ENCODE peak calls at places on chromosomes 11 and 22, in five cellular contexts. One of them, this sample, is unnamed.

GRCh38 chr11:11464555-11464954 is 111.5 kb upstream of the CSNK2A3 start:
- DNase-seq in mesenchymal stem cell: no peak
- DNase-seq in H9: no peak
- DNase-seq in IMR-90: peak
- DNase-seq in neuronal stem cell: no peak
- DNase-seq in this sample: no peak

GRCh38 chr11:76169473-76169881 is 36.8 kb downstream of the WNT11 start:
- DNase-seq in neuronal stem cell: no peak
- DNase-seq in mesenchymal stem cell: no peak
- DNase-seq in IMR-90: no peak
- DNase-seq in H9: no peak
- DNase-seq in this sample: no peak

GRCh38 chr11:76330651-76331050 is 50.3 kb downstream of the THAP12 start:
- DNase-seq in H9: no peak
- DNase-seq in IMR-90: no peak
- DNase-seq in neuronal stem cell: no peak
- DNase-seq in mesenchymal stem cell: no peak
- DNase-seq in this sample: no peak

GRCh38 chr11:113728814-113729213 is 22.7 kb upstream of the TMPRSS5 start:
- DNase-seq in H9: no peak
- DNase-seq in IMR-90: no peak
- DNase-seq in mesenchymal stem cell: no peak
- DNase-seq in neuronal stem cell: no peak
- DNase-seq in this sample: peak

GRCh38 chr11:45089845-45090499 is 56.5 kb upstream of the PRDM11 start:
- DNase-seq in neuronal stem cell: no peak
- DNase-seq in mesenchymal stem cell: peak
- DNase-seq in H9: peak
- DNase-seq in IMR-90: peak
- DNase-seq in this sample: no peak

GRCh38 chr11:68264741-68265540 is 6.8 kb downstream of the C11orf24 start:
- DNase-seq in H9: peak
- DNase-seq in neuronal stem cell: no peak
- DNase-seq in mesenchymal stem cell: no peak
- DNase-seq in IMR-90: no peak
- DNase-seq in this sample: no peak

GRCh38 chr22:48106715-48107259 is 1344.3 kb downstream of the TBC1D22A start:
- DNase-seq in H9: no peak
- DNase-seq in IMR-90: no peak
- DNase-seq in mesenchymal stem cell: no peak
- DNase-seq in neuronal stem cell: no peak
- DNase-seq in this sample: no peak

GRCh38 chr22:49583341-49583740 is 244.3 kb downstream of the BRD1 start:
- DNase-seq in neuronal stem cell: no peak
- DNase-seq in mesenchymal stem cell: no peak
- DNase-seq in IMR-90: no peak
- DNase-seq in H9: no peak
- DNase-seq in this sample: no peak

GRCh38 chr11:19076744-19077589 is 16.4 kb upstream of the MRGPRX2 start:
- DNase-seq in H9: peak
- DNase-seq in IMR-90: peak
- DNase-seq in neuronal stem cell: peak
- DNase-seq in mesenchymal stem cell: peak
- DNase-seq in this sample: peak

GRCh38 chr11:11813288-11813962 is 28.3 kb upstream of the USP47 start:
- DNase-seq in H9: no peak
- DNase-seq in mesenchymal stem cell: peak
- DNase-seq in IMR-90: peak
- DNase-seq in neuronal stem cell: no peak
- DNase-seq in this sample: peak

GRCh38 chr22:47175761-47176359 is 413.4 kb downstream of the TBC1D22A start:
- DNase-seq in mesenchymal stem cell: no peak
- DNase-seq in H9: no peak
- DNase-seq in neuronal stem cell: no peak
- DNase-seq in IMR-90: no peak
- DNase-seq in this sample: no peak

GRCh38 chr11:12755510-12755909 is 81.3 kb downstream of the TEAD1 start:
- DNase-seq in H9: no peak
- DNase-seq in mesenchymal stem cell: peak
- DNase-seq in IMR-90: peak
- DNase-seq in neuronal stem cell: no peak
- DNase-seq in this sample: no peak

GRCh38 chr22:44587004-44587793 is 89.2 kb upstream of the RTL6 start:
- DNase-seq in neuronal stem cell: no peak
- DNase-seq in mesenchymal stem cell: no peak
- DNase-seq in H9: no peak
- DNase-seq in IMR-90: peak
- DNase-seq in this sample: peak

GRCh38 chr11:72824811-72825505 is 10.7 kb downstream of the ATG16L2 start:
- DNase-seq in H9: no peak
- DNase-seq in mesenchymal stem cell: no peak
- DNase-seq in neuronal stem cell: no peak
- DNase-seq in IMR-90: no peak
- DNase-seq in this sample: no peak

GRCh38 chr11:100855466-100856067 is 168.5 kb downstream of the ARHGAP42 start:
- DNase-seq in IMR-90: peak
- DNase-seq in mesenchymal stem cell: peak
- DNase-seq in H9: no peak
- DNase-seq in neuronal stem cell: no peak
- DNase-seq in this sample: no peak

GRCh38 chr11:12285811-12286222 is 91.6 kb upstream of the PARVA start:
- DNase-seq in IMR-90: peak
- DNase-seq in neuronal stem cell: no peak
- DNase-seq in H9: no peak
- DNase-seq in mesenchymal stem cell: peak
- DNase-seq in this sample: no peak

DNA sequence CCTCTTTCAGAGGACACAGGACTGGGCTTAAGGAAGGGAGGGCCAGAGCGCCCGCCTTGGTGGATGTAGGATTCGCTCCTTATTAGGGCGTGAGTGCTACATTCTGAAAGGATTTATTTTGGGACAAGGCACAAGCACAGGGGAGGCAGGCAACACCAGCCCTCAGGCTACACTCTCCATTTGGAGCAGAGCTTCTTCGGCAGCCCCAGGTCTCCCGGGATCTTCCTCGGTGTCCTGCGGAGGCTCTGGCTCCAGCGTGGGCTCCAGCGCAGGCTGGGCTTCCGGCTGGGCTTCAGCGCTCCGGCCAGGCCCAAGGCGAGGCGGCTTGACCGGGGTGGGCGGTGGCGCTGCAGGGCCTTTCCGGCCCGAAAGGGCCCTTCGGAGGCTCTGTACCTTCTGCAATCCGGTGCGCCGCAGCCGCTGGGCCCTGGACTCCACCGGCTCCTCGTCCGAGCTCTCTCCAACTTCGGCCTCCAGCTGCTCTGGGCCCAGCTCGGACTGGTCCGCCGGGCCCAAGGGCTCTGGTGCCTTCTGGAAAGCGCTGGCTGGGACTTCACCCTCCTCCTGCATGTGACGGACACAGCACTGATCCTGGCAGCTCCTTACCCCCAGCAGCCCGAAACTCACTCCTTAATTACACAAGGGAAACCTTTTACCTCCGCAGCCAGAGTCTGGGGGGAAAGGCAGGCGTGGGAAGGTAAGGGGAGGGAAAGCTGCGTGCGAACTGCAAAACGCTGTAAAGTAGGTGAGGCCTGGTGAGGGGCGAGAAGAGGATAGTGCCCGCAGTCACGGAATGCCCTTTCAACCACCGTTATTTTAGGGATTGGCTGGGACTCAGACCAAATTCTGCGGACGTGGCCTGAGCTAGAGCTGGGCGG is 1.1 kb downstream of the CAVIN3 start:
- DNase-seq in H9: peak
- DNase-seq in mesenchymal stem cell: no peak
- DNase-seq in IMR-90: peak
- DNase-seq in neuronal stem cell: no peak
- DNase-seq in this sample: peak
- H3K23ac ChIP-seq in H9: no peak
- H3K23ac ChIP-seq in mesenchymal stem cell: no peak
- H3K23ac ChIP-seq in IMR-90: peak
- H3K23ac ChIP-seq in neuronal stem cell: peak
- H3K23ac ChIP-seq in this sample: no peak

GRCh38 chr22:29621761-29622526 is 18.5 kb downstream of the NF2 start:
- DNase-seq in H9: no peak
- DNase-seq in mesenchymal stem cell: peak
- DNase-seq in neuronal stem cell: no peak
- DNase-seq in IMR-90: peak
- DNase-seq in this sample: peak
- H3K23ac ChIP-seq in H9: no peak
- H3K23ac ChIP-seq in mesenchymal stem cell: no peak
- H3K23ac ChIP-seq in neuronal stem cell: no peak
- H3K23ac ChIP-seq in IMR-90: peak
- H3K23ac ChIP-seq in this sample: no peak

GRCh38 chr11:46383974-46384701 is 2.7 kb downstream of the MDK start:
- DNase-seq in mesenchymal stem cell: no peak
- DNase-seq in neuronal stem cell: no peak
- DNase-seq in H9: no peak
- DNase-seq in IMR-90: no peak
- DNase-seq in this sample: no peak

GRCh38 chr11:46381046-46381835 is at the start of gene MDK:
- DNase-seq in neuronal stem cell: peak
- DNase-seq in IMR-90: no peak
- DNase-seq in mesenchymal stem cell: no peak
- DNase-seq in H9: peak
- DNase-seq in this sample: peak

GRCh38 chr11:46383404-46383758 is 1.9 kb downstream of the MDK start:
- DNase-seq in neuronal stem cell: no peak
- DNase-seq in mesenchymal stem cell: no peak
- DNase-seq in H9: no peak
- DNase-seq in IMR-90: no peak
- DNase-seq in this sample: no peak

GRCh38 chr11:46381836-46382643 is 571 bp downstream of the MDK start:
- DNase-seq in IMR-90: no peak
- DNase-seq in H9: peak
- DNase-seq in neuronal stem cell: no peak
- DNase-seq in mesenchymal stem cell: peak
- DNase-seq in this sample: no peak

GRCh38 chr11:46382644-46383403 is 1.4 kb downstream of the MDK start:
- DNase-seq in IMR-90: peak
- DNase-seq in H9: peak
- DNase-seq in neuronal stem cell: no peak
- DNase-seq in mesenchymal stem cell: peak
- DNase-seq in this sample: peak
- H3K23ac ChIP-seq in IMR-90: peak
- H3K23ac ChIP-seq in H9: no peak
- H3K23ac ChIP-seq in neuronal stem cell: peak
- H3K23ac ChIP-seq in mesenchymal stem cell: no peak
- H3K23ac ChIP-seq in this sample: no peak

DNA sequence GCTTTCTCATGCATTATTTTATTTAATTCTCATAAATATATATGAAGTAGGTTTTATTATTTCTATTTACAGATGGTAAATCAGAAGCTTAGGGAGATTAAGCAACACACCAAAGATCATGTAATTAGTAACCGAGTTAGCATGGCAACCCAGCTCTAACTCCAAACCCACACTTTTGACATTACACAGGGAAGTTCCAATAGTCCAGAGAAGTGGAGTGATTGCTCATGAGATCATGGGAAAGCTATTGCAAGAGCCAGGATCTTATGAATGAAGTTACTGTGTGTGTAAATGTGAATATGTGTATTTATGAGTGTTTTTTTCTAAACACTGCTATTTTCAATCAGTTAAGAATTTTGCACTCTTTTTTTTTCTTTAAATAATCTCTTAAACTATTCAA is 225.8 kb upstream of the KIRREL3 start:
- DNase-seq in IMR-90: no peak
- DNase-seq in neuronal stem cell: no peak
- DNase-seq in mesenchymal stem cell: no peak
- DNase-seq in H9: no peak
- DNase-seq in this sample: no peak
- H3K23ac ChIP-seq in IMR-90: no peak
- H3K23ac ChIP-seq in neuronal stem cell: no peak
- H3K23ac ChIP-seq in mesenchymal stem cell: no peak
- H3K23ac ChIP-seq in H9: no peak
- H3K23ac ChIP-seq in this sample: no peak

This sample was measured in trophoblast cell.